ENCODE peak calls at places on chromosomes 4 and X, in five cellular contexts. One of them, this sample, is unnamed.

GRCh38 chr4:91113130-91113706 is 986.0 kb downstream of the CCSER1 start:
- DNase-seq in breast epithelium: no peak
- DNase-seq in fibroblast of lung: peak; percentile 52
- DNase-seq in mammary epithelial cell: peak; percentile 5
- DNase-seq in dorsolateral prefrontal cortex: no peak
- DNase-seq in this sample: peak; percentile 12

GRCh38 chr4:38669233-38669632 is 5.2 kb downstream of the KLF3 start:
- DNase-seq in breast epithelium: no peak
- DNase-seq in fibroblast of lung: no peak
- DNase-seq in mammary epithelial cell: no peak
- DNase-seq in dorsolateral prefrontal cortex: no peak
- DNase-seq in this sample: no peak

GRCh38 chrX:15465896-15466651 is 27.1 kb downstream of the PIR start:
- DNase-seq in breast epithelium: no peak
- DNase-seq in fibroblast of lung: peak; percentile 56
- DNase-seq in mammary epithelial cell: no peak
- DNase-seq in dorsolateral prefrontal cortex: no peak
- DNase-seq in this sample: no peak

GRCh38 chr4:88006956-88007303 is 505 bp upstream of the PKD2 start:
- DNase-seq in breast epithelium: no peak
- DNase-seq in fibroblast of lung: no peak
- DNase-seq in mammary epithelial cell: no peak
- DNase-seq in dorsolateral prefrontal cortex: peak; percentile 35
- DNase-seq in this sample: no peak

GRCh38 chrX:112513154-112513553 is 166.6 kb downstream of the LHFPL1 start:
- DNase-seq in breast epithelium: peak; percentile 19
- DNase-seq in fibroblast of lung: no peak
- DNase-seq in mammary epithelial cell: no peak
- DNase-seq in dorsolateral prefrontal cortex: no peak
- DNase-seq in this sample: no peak

GRCh38 chr4:186651181-186651603 is 72.5 kb downstream of the FAT1 start:
- DNase-seq in breast epithelium: no peak
- DNase-seq in fibroblast of lung: no peak
- DNase-seq in mammary epithelial cell: no peak
- DNase-seq in dorsolateral prefrontal cortex: peak; percentile 35
- DNase-seq in this sample: no peak

GRCh38 chrX:10077425-10078188 is 79.2 kb upstream of the CLCN4 start:
- DNase-seq in breast epithelium: no peak
- DNase-seq in fibroblast of lung: peak; percentile 37
- DNase-seq in mammary epithelial cell: peak; percentile 8
- DNase-seq in dorsolateral prefrontal cortex: no peak
- DNase-seq in this sample: peak; percentile 35

GRCh38 chrX:48896611-48897011 is 957 bp downstream of the TIMM17B start:
- DNase-seq in breast epithelium: no peak
- DNase-seq in fibroblast of lung: peak; percentile 23
- DNase-seq in mammary epithelial cell: no peak
- DNase-seq in dorsolateral prefrontal cortex: no peak
- DNase-seq in this sample: no peak

GRCh38 chr4:145019346-145019745 is 78.7 kb downstream of the ANAPC10 start:
- DNase-seq in breast epithelium: no peak
- DNase-seq in fibroblast of lung: no peak
- DNase-seq in mammary epithelial cell: no peak
- DNase-seq in dorsolateral prefrontal cortex: no peak
- DNase-seq in this sample: no peak

GRCh38 chr4:55499495-55499894 is 47.2 kb downstream of the CLOCK start:
- DNase-seq in breast epithelium: no peak
- DNase-seq in fibroblast of lung: no peak
- DNase-seq in mammary epithelial cell: no peak
- DNase-seq in dorsolateral prefrontal cortex: no peak
- DNase-seq in this sample: no peak

GRCh38 chr4:121096629-121097028 is 24.3 kb upstream of the NDNF start:
- DNase-seq in breast epithelium: no peak
- DNase-seq in fibroblast of lung: peak; percentile 72
- DNase-seq in mammary epithelial cell: peak; percentile 7
- DNase-seq in dorsolateral prefrontal cortex: no peak
- DNase-seq in this sample: peak; percentile 34

GRCh38 chr4:31370866-31371465 is 650.8 kb downstream of the PCDH7 start:
- DNase-seq in breast epithelium: no peak
- DNase-seq in fibroblast of lung: peak; percentile 67
- DNase-seq in mammary epithelial cell: peak; percentile 12
- DNase-seq in dorsolateral prefrontal cortex: no peak
- DNase-seq in this sample: peak; percentile 47

GRCh38 chrX:19628006-19628575 is 112.8 kb upstream of the MAP3K15 start:
- DNase-seq in breast epithelium: no peak
- DNase-seq in fibroblast of lung: no peak
- DNase-seq in mammary epithelial cell: no peak
- DNase-seq in dorsolateral prefrontal cortex: no peak
- DNase-seq in this sample: no peak

GRCh38 chrX:12970691-12971202 is 4.2 kb upstream of the TMSB4X start:
- DNase-seq in breast epithelium: no peak
- DNase-seq in fibroblast of lung: peak; percentile 71
- DNase-seq in mammary epithelial cell: no peak
- DNase-seq in dorsolateral prefrontal cortex: no peak
- DNase-seq in this sample: no peak

GRCh38 chr4:145347684-145348083 is 134.0 kb upstream of the SMAD1 start:
- DNase-seq in breast epithelium: no peak
- DNase-seq in fibroblast of lung: peak; percentile 26
- DNase-seq in mammary epithelial cell: peak; percentile 12
- DNase-seq in dorsolateral prefrontal cortex: no peak
- DNase-seq in this sample: no peak

GRCh38 chr4:170887396-170887795 is 797.6 kb upstream of the AADAT start:
- DNase-seq in breast epithelium: no peak
- DNase-seq in fibroblast of lung: no peak
- DNase-seq in mammary epithelial cell: no peak
- DNase-seq in dorsolateral prefrontal cortex: no peak
- DNase-seq in this sample: no peak

GRCh38 chr4:37389967-37390580 is 145.5 kb downstream of the NWD2 start:
- DNase-seq in breast epithelium: no peak
- DNase-seq in fibroblast of lung: peak; percentile 57
- DNase-seq in mammary epithelial cell: peak; percentile 29
- DNase-seq in dorsolateral prefrontal cortex: no peak
- DNase-seq in this sample: peak; percentile 26

GRCh38 chr4:845836-846251 is 19.9 kb upstream of the CPLX1 start:
- DNase-seq in breast epithelium: no peak
- DNase-seq in fibroblast of lung: peak; percentile 21
- DNase-seq in mammary epithelial cell: no peak
- DNase-seq in dorsolateral prefrontal cortex: peak; percentile 75
- DNase-seq in this sample: no peak

GRCh38 chr4:168501407-168501806 is 4.6 kb downstream of the PALLD start:
- DNase-seq in breast epithelium: no peak
- DNase-seq in fibroblast of lung: no peak
- DNase-seq in mammary epithelial cell: no peak
- DNase-seq in dorsolateral prefrontal cortex: no peak
- DNase-seq in this sample: no peak

GRCh38 chr4:102684605-102685052 is 76.1 kb downstream of the MANBA start:
- DNase-seq in breast epithelium: no peak
- DNase-seq in fibroblast of lung: peak; percentile 48
- DNase-seq in mammary epithelial cell: peak; percentile 97
- DNase-seq in dorsolateral prefrontal cortex: no peak
- DNase-seq in this sample: peak; percentile 69

GRCh38 chr4:102825261-102826071 is 1.9 kb downstream of the UBE2D3 start:
- DNase-seq in breast epithelium: peak; percentile 42
- DNase-seq in fibroblast of lung: peak; percentile 83
- DNase-seq in mammary epithelial cell: peak; percentile 83
- DNase-seq in dorsolateral prefrontal cortex: peak; percentile 64
- DNase-seq in this sample: peak; percentile 37

GRCh38 chrX:16222123-16222522 is 54.8 kb downstream of the MAGEB17 start:
- DNase-seq in breast epithelium: no peak
- DNase-seq in fibroblast of lung: no peak
- DNase-seq in mammary epithelial cell: no peak
- DNase-seq in dorsolateral prefrontal cortex: no peak
- DNase-seq in this sample: no peak

GRCh38 chr4:14646831-14647230 is 355.4 kb upstream of the CPEB2 start:
- DNase-seq in breast epithelium: no peak
- DNase-seq in fibroblast of lung: peak; percentile 4
- DNase-seq in mammary epithelial cell: no peak
- DNase-seq in dorsolateral prefrontal cortex: no peak
- DNase-seq in this sample: no peak

GRCh38 chr4:94714761-94715160 is 43.0 kb upstream of the BMPR1B start:
- DNase-seq in breast epithelium: no peak
- DNase-seq in fibroblast of lung: peak; percentile 70
- DNase-seq in mammary epithelial cell: no peak
- DNase-seq in dorsolateral prefrontal cortex: no peak
- DNase-seq in this sample: no peak

GRCh38 chrX:30504309-30504708 is 73.3 kb downstream of the TASL start:
- DNase-seq in breast epithelium: no peak
- DNase-seq in fibroblast of lung: peak; percentile 56
- DNase-seq in mammary epithelial cell: peak; percentile 8
- DNase-seq in dorsolateral prefrontal cortex: no peak
- DNase-seq in this sample: no peak
- TF ChIP-seq CTCF in breast epithelium: peak; percentile 51
- TF ChIP-seq CTCF in fibroblast of lung: no peak
- TF ChIP-seq CTCF in mammary epithelial cell: peak; percentile 55
- TF ChIP-seq CTCF in dorsolateral prefrontal cortex: peak; percentile 39
- TF ChIP-seq CTCF in this sample: peak; percentile 38

GRCh38 chrX:131571348-131571747 is 27.5 kb downstream of the OR13H1 start:
- DNase-seq in breast epithelium: no peak
- DNase-seq in fibroblast of lung: no peak
- DNase-seq in mammary epithelial cell: no peak
- DNase-seq in dorsolateral prefrontal cortex: no peak
- DNase-seq in this sample: no peak
- H3K27ac ChIP-seq in breast epithelium: no peak overlapping the region
- H3K27ac ChIP-seq in fibroblast of lung: no peak overlapping the region
- H3K27ac ChIP-seq in mammary epithelial cell: no peak overlapping the region
- H3K27ac ChIP-seq in dorsolateral prefrontal cortex: no peak overlapping the region
- H3K27ac ChIP-seq in this sample: no peak overlapping the region

GRCh38 chrX:99301990-99302389 is 1108.1 kb downstream of the PCDH19 start:
- DNase-seq in breast epithelium: no peak
- DNase-seq in fibroblast of lung: no peak
- DNase-seq in mammary epithelial cell: no peak
- DNase-seq in dorsolateral prefrontal cortex: no peak
- DNase-seq in this sample: no peak
- TF ChIP-seq CTCF in breast epithelium: no peak
- TF ChIP-seq CTCF in fibroblast of lung: no peak
- TF ChIP-seq CTCF in mammary epithelial cell: peak; percentile 50
- TF ChIP-seq CTCF in dorsolateral prefrontal cortex: no peak
- TF ChIP-seq CTCF in this sample: peak; percentile 16

GRCh38 chr4:76219299-76220055 is 5.9 kb upstream of the SCARB2 start:
- DNase-seq in breast epithelium: no peak
- DNase-seq in fibroblast of lung: peak; percentile 90
- DNase-seq in mammary epithelial cell: peak; percentile 61
- DNase-seq in dorsolateral prefrontal cortex: no peak
- DNase-seq in this sample: peak; percentile 44
- H3K27ac ChIP-seq in breast epithelium: peak overlapping the region; percentile 59
- H3K27ac ChIP-seq in fibroblast of lung: no peak overlapping the region
- H3K27ac ChIP-seq in mammary epithelial cell: no peak overlapping the region
- H3K27ac ChIP-seq in dorsolateral prefrontal cortex: no peak overlapping the region
- H3K27ac ChIP-seq in this sample: no peak overlapping the region

GRCh38 chrX:152276277-152276676 is 137.9 kb upstream of the MAGEA10 start:
- DNase-seq in breast epithelium: no peak
- DNase-seq in fibroblast of lung: no peak
- DNase-seq in mammary epithelial cell: peak; percentile 2
- DNase-seq in dorsolateral prefrontal cortex: no peak
- DNase-seq in this sample: peak; percentile 4
- TF ChIP-seq CTCF in breast epithelium: no peak
- TF ChIP-seq CTCF in fibroblast of lung: no peak
- TF ChIP-seq CTCF in mammary epithelial cell: no peak
- TF ChIP-seq CTCF in dorsolateral prefrontal cortex: no peak
- TF ChIP-seq CTCF in this sample: no peak

GRCh38 chrX:132958086-132958703 is at the start of gene HS6ST2:
- DNase-seq in breast epithelium: no peak
- DNase-seq in fibroblast of lung: no peak
- DNase-seq in mammary epithelial cell: no peak
- DNase-seq in dorsolateral prefrontal cortex: no peak
- DNase-seq in this sample: peak; percentile 22

GRCh38 chrX:132956421-132957210 is 1.8 kb downstream of the HS6ST2 start:
- DNase-seq in breast epithelium: no peak
- DNase-seq in fibroblast of lung: no peak
- DNase-seq in mammary epithelial cell: no peak
- DNase-seq in dorsolateral prefrontal cortex: no peak
- DNase-seq in this sample: peak; percentile 1

GRCh38 chrX:132955710-132956109 is 2.7 kb downstream of the HS6ST2 start:
- DNase-seq in breast epithelium: no peak
- DNase-seq in fibroblast of lung: no peak
- DNase-seq in mammary epithelial cell: no peak
- DNase-seq in dorsolateral prefrontal cortex: no peak
- DNase-seq in this sample: no peak

GRCh38 chrX:132954323-132954722 is 4.1 kb downstream of the HS6ST2 start:
- DNase-seq in breast epithelium: no peak
- DNase-seq in fibroblast of lung: no peak
- DNase-seq in mammary epithelial cell: no peak
- DNase-seq in dorsolateral prefrontal cortex: no peak
- DNase-seq in this sample: no peak

GRCh38 chrX:132957211-132958085 is 981 bp downstream of the HS6ST2 start:
- DNase-seq in breast epithelium: no peak
- DNase-seq in fibroblast of lung: no peak
- DNase-seq in mammary epithelial cell: no peak
- DNase-seq in dorsolateral prefrontal cortex: no peak
- DNase-seq in this sample: peak; percentile 8
- H3K27ac ChIP-seq in breast epithelium: no peak overlapping the region
- H3K27ac ChIP-seq in fibroblast of lung: no peak overlapping the region
- H3K27ac ChIP-seq in mammary epithelial cell: no peak overlapping the region
- H3K27ac ChIP-seq in dorsolateral prefrontal cortex: no peak overlapping the region
- H3K27ac ChIP-seq in this sample: no peak overlapping the region

DNA sequence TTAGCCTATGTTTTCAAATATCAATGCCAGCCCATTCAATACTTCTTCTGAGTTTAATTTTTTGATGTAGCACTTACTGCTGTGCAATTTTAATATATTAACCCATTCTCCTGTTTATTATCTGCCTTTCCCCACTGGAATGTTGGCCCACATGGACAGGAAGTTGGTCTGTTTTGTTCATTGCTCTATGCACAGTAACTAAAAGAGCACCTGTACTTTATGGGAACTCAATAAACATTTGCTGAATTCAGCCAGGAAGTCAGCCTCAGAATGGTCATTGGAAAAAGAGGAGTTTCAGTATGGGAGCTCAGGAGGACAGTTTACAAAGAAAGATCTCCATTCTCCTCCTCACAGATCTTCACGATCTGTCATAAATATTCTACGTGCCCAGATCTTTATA is 510.5 kb upstream of the AGA start:
- DNase-seq in breast epithelium: no peak
- DNase-seq in fibroblast of lung: no peak
- DNase-seq in mammary epithelial cell: no peak
- DNase-seq in dorsolateral prefrontal cortex: no peak
- DNase-seq in this sample: no peak
- TF ChIP-seq CTCF in breast epithelium: no peak
- TF ChIP-seq CTCF in fibroblast of lung: no peak
- TF ChIP-seq CTCF in mammary epithelial cell: no peak
- TF ChIP-seq CTCF in dorsolateral prefrontal cortex: no peak
- TF ChIP-seq CTCF in this sample: no peak

DNA sequence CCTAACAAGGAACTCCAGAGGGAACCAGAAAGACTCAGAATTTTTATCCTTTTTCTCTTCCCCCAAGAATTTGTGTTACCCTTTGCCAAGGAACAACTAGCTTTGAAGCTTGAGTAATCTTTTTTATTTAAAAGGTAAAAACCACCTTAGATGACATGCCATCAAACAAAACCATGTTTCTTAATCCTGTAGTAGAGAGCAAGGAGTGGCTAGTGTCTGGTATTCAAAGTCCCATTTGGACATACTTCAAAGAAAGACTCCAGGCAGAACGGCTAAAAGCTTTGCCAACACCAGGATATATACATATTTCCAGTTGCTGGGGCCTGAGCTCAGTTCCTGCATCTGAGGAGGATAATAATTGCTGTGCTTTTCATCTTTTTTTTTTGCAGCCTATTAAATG is 109.2 kb upstream of the DDIT4L start:
- DNase-seq in breast epithelium: no peak
- DNase-seq in fibroblast of lung: no peak
- DNase-seq in mammary epithelial cell: peak; percentile 6
- DNase-seq in dorsolateral prefrontal cortex: no peak
- DNase-seq in this sample: no peak
- H3K27ac ChIP-seq in breast epithelium: peak overlapping the region; percentile 27
- H3K27ac ChIP-seq in fibroblast of lung: peak overlapping the region; percentile 63
- H3K27ac ChIP-seq in mammary epithelial cell: no peak overlapping the region
- H3K27ac ChIP-seq in dorsolateral prefrontal cortex: no peak overlapping the region
- H3K27ac ChIP-seq in this sample: no peak overlapping the region